ENCODE peak calls at places on chromosomes 1 and 21, in ten cellular contexts. H is CD8-positive, alpha-beta T cell; O is cardiac muscle cell; X is WTC11; S is activated CD8-positive, alpha-beta T cell treated with anti-CD3 and anti-CD28 coated beads for 36 hours; M is coronary artery; N is neural crest cell; U is foreskin keratinocyte; V is BE2C; Z is neural progenitor cell. Y is an unnamed sample.

GRCh38 chr1:151494741-151495281 is 16.4 kb upstream of the CGN start:
- DNase-seq in H (no peak), O (no peak), X (no peak), S (no peak), M (no peak), N (no peak), U (peak), V (no peak), Z (peak), Y (no peak)

GRCh38 chr1:204866051-204866596 is 4.5 kb upstream of the NFASC start:
- DNase-seq in H (no peak), O (no peak), X (no peak), S (no peak), M (peak), N (no peak), U (no peak), V (no peak), Z (no peak), Y (no peak)

GRCh38 chr1:179883739-179884138 is 1.7 kb downstream of the TOR1AIP1 start:
- DNase-seq in H (peak), O (peak), X (no peak), S (peak), M (no peak), N (no peak), U (peak), V (no peak), Z (peak), Y (no peak)

GRCh38 chr1:36203554-36204346 is 20.5 kb upstream of the THRAP3 start:
- DNase-seq in H (no peak), O (peak), X (no peak), S (no peak), M (peak), N (no peak), U (no peak), V (no peak), Z (peak), Y (no peak)

GRCh38 chr21:42737969-42738590 is 84.7 kb downstream of the PDE9A start:
- DNase-seq in H (no peak), O (no peak), X (no peak), S (peak), M (peak), N (no peak), U (no peak), V (no peak), Z (no peak), Y (no peak)

GRCh38 chr1:54052470-54052933 is 502 bp downstream of the TMEM59 start:
- DNase-seq in H (peak), O (peak), X (peak), S (peak), M (no peak), N (peak), U (peak), V (peak), Z (peak), Y (no peak)

GRCh38 chr1:236795757-236796719 is 946 bp downstream of the MTR start:
- DNase-seq in H (peak), O (peak), X (no peak), S (peak), M (no peak), N (no peak), U (peak), V (no peak), Z (peak), Y (no peak)

GRCh38 chr1:10122926-10123325 is 87.4 kb upstream of the KIF1B start:
- DNase-seq in H (no peak), O (no peak), X (no peak), S (no peak), M (no peak), N (no peak), U (no peak), V (peak), Z (no peak), Y (no peak)

GRCh38 chr1:73911849-73912248 is 286.1 kb downstream of the LRRIQ3 start:
- DNase-seq in H (no peak), O (no peak), X (no peak), S (no peak), M (no peak), N (no peak), U (no peak), V (no peak), Z (no peak), Y (no peak)

GRCh38 chr21:43825936-43826622 is 36.7 kb downstream of the RRP1 start:
- DNase-seq in H (no peak), O (peak), X (peak), S (no peak), M (no peak), N (no peak), U (no peak), V (no peak), Z (peak), Y (no peak)

GRCh38 chr1:47986741-47987140 is 10.4 kb downstream of the TRABD2B start:
- DNase-seq in H (no peak), O (peak), X (no peak), S (no peak), M (peak), N (no peak), U (no peak), V (no peak), Z (peak), Y (no peak)

GRCh38 chr1:63592536-63593302 is 492 bp upstream of the PGM1 start:
- DNase-seq in H (no peak), O (no peak), X (no peak), S (peak), M (no peak), N (no peak), U (peak), V (no peak), Z (no peak), Y (no peak)

GRCh38 chr1:183635112-183635605 is 424 bp downstream of the ARPC5 start:
- DNase-seq in H (peak), O (peak), X (peak), S (peak), M (peak), N (peak), U (no peak), V (peak), Z (no peak), Y (no peak)

GRCh38 chr1:95067069-95067468 is 5.7 kb downstream of the ALG14 start:
- DNase-seq in H (no peak), O (no peak), X (no peak), S (no peak), M (no peak), N (no peak), U (no peak), V (no peak), Z (no peak), Y (no peak)

GRCh38 chr1:235878082-235878781 is 11.5 kb upstream of the LYST start:
- DNase-seq in H (no peak), O (no peak), X (no peak), S (no peak), M (no peak), N (no peak), U (peak), V (no peak), Z (no peak), Y (no peak)

GRCh38 chr1:4603317-4604110 is 50.9 kb upstream of the AJAP1 start:
- DNase-seq in H (no peak), O (no peak), X (no peak), S (no peak), M (peak), N (no peak), U (peak), V (no peak), Z (no peak), Y (no peak)

GRCh38 chr1:228109962-228110488 is 926 bp upstream of the MRPL55 start:
- DNase-seq in H (no peak), O (no peak), X (no peak), S (peak), M (no peak), N (no peak), U (no peak), V (no peak), Z (peak), Y (no peak)

GRCh38 chr21:32702702-32703101 is 25.1 kb downstream of the SYNJ1 start:
- DNase-seq in H (no peak), O (no peak), X (no peak), S (no peak), M (no peak), N (no peak), U (no peak), V (no peak), Z (no peak), Y (no peak)

GRCh38 chr1:234564035-234565029 is 45.6 kb downstream of the IRF2BP2 start:
- DNase-seq in H (no peak), O (no peak), X (no peak), S (no peak), M (no peak), N (no peak), U (peak), V (no peak), Z (no peak), Y (peak)

GRCh38 chr1:23930861-23931471 is 17.8 kb upstream of the CNR2 start:
- DNase-seq in H (no peak), O (no peak), X (no peak), S (no peak), M (peak), N (no peak), U (peak), V (no peak), Z (no peak), Y (no peak)

GRCh38 chr21:32949701-32950100 is 76.0 kb upstream of the OLIG2 start:
- DNase-seq in H (no peak), O (peak), X (no peak), S (no peak), M (no peak), N (no peak), U (no peak), V (no peak), Z (peak), Y (peak)

GRCh38 chr1:2384130-2384860 is 7.1 kb downstream of the MORN1 start:
- DNase-seq in H (no peak), O (no peak), X (no peak), S (no peak), M (no peak), N (no peak), U (no peak), V (no peak), Z (no peak), Y (no peak)

GRCh38 chr21:37682908-37683307 is 233.3 kb downstream of the KCNJ6 start:
- DNase-seq in H (no peak), O (no peak), X (no peak), S (no peak), M (no peak), N (no peak), U (no peak), V (no peak), Z (no peak), Y (no peak)

DNA sequence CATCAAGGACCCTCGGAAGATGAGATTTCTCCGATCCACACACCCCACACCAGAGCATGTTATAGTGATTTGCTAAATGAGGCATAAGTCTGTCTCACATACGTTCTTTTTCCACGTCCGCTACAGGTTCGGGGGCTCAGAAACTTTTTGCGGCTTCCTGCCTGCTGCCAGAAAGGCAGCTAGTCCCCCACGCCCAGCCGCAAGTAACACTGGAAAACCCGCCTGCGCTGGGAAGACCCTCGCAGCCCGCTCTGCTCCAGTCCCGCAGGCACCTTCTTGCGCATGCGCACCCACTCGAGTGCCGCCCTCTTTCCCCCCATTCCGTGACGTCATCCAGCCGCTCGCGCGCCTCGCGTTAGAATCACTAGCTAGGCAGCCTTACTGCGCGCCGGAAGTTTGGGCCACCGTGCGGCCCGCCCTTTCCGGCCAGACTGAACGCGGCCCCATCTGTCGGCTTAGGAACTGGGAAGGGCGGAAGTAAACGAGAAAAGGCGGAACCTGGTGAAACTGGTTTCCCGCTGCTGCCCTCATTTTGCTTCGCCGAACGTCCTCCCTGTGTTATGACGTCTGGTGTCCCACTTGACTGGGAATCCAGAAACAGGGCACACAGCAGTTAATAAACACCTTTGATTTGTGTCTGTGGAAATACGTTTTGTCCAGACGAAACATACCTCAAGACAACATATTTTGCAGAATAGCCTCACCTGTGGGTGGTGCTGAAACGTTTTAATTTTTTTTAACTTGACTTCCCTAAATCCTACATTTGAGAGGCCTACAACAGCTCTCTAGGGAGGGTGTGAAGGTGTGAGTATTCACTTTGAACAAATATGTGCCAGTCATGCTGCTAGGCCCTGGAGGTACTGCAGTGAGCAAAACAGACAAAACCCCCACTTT is at the start of gene C1orf74:
- DNase-seq in H (peak), O (peak), X (peak), S (peak), M (peak), N (peak), U (peak), V (peak), Z (peak), Y (peak)
- TF ChIP-seq CTCF in H (no peak), O (no peak), X (no peak), S (no peak), M (no peak), N (no peak), U (peak), V (no peak), Z (no peak), Y (no peak)

GRCh38 chr1:212601524-212601923 is 7.0 kb upstream of the ATF3 start:
- DNase-seq in H (no peak), O (no peak), X (no peak), S (peak), M (no peak), N (no peak), U (no peak), V (no peak), Z (no peak), Y (no peak)

GRCh38 chr1:212597495-212597894 is 11.1 kb upstream of the ATF3 start:
- DNase-seq in H (no peak), O (no peak), X (no peak), S (no peak), M (no peak), N (no peak), U (no peak), V (no peak), Z (no peak), Y (no peak)

GRCh38 chr1:212596798-212597197 is 11.8 kb upstream of the ATF3 start:
- DNase-seq in H (no peak), O (no peak), X (no peak), S (no peak), M (no peak), N (no peak), U (no peak), V (no peak), Z (no peak), Y (no peak)

GRCh38 chr1:212600980-212601379 is 7.6 kb upstream of the ATF3 start:
- DNase-seq in H (no peak), O (no peak), X (no peak), S (peak), M (no peak), N (no peak), U (peak), V (no peak), Z (no peak), Y (no peak)

GRCh38 chr1:212600071-212600915 is 8.3 kb upstream of the ATF3 start:
- DNase-seq in H (no peak), O (no peak), X (no peak), S (no peak), M (no peak), N (no peak), U (no peak), V (peak), Z (no peak), Y (no peak)
- TF ChIP-seq CTCF in H (no peak), O (no peak), X (no peak), S (no peak), M (no peak), N (no peak), U (no peak), V (no peak), Z (no peak), Y (no peak)

GRCh38 chr1:164625004-164625617 is 66.1 kb downstream of the PBX1 start:
- DNase-seq in H (no peak), O (no peak), X (no peak), S (no peak), M (no peak), N (no peak), U (no peak), V (no peak), Z (no peak), Y (no peak)
- TF ChIP-seq CTCF in H (no peak), O (peak), X (no peak), S (no peak), M (peak), N (peak), U (peak), V (peak), Z (peak), Y (peak)

GRCh38 chr1:200837931-200838571 is 34.7 kb upstream of the GPR25 start:
- DNase-seq in H (no peak), O (no peak), X (no peak), S (no peak), M (no peak), N (no peak), U (no peak), V (no peak), Z (no peak), Y (no peak)
- TF ChIP-seq CTCF in H (no peak), O (peak), X (no peak), S (peak), M (peak), N (peak), U (peak), V (peak), Z (peak), Y (peak)

GRCh38 chr1:100279358-100279923 is 13.4 kb downstream of the RTCA start:
- DNase-seq in H (no peak), O (no peak), X (no peak), S (no peak), M (no peak), N (no peak), U (no peak), V (no peak), Z (no peak), Y (no peak)

GRCh38 chr1:100279954-100280682 is 14.1 kb downstream of the RTCA start:
- DNase-seq in H (no peak), O (peak), X (no peak), S (no peak), M (no peak), N (no peak), U (no peak), V (no peak), Z (no peak), Y (no peak)

DNA sequence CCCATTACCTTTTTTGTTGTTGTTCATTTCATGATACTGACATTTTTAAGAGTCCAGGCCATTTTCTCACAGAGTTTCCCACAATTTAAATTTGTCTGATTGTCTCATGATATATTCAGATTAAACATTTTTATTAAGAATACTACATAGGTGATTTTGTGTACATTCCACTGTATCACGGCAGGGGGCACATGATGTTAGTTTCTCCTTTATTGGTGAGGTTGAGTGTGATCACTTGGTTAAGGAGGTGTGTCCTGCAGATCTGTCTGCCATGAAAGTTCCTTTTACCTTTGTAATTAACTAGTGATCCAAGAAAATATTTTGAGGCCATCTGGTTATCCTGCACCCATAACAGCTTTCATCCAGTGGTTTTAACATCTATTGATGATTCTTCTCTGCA is 11.8 kb downstream of the RTCA start:
- DNase-seq in H (no peak), O (no peak), X (no peak), S (peak), M (no peak), N (no peak), U (no peak), V (peak), Z (no peak), Y (no peak)
- TF ChIP-seq CTCF in H (no peak), O (no peak), X (no peak), S (no peak), M (no peak), N (no peak), U (peak), V (peak), Z (no peak), Y (no peak)

GRCh38 chr1:156746381-156746715 is 5.1 kb downstream of the HDGF start:
- DNase-seq in H (no peak), O (no peak), X (no peak), S (no peak), M (no peak), N (no peak), U (no peak), V (no peak), Z (no peak), Y (no peak)

GRCh38 chr1:156747737-156748669 is 3.5 kb downstream of the HDGF start:
- DNase-seq in H (no peak), O (peak), X (no peak), S (no peak), M (peak), N (no peak), U (no peak), V (no peak), Z (peak), Y (no peak)

GRCh38 chr1:156748670-156749428 is 2.6 kb downstream of the HDGF start:
- DNase-seq in H (no peak), O (peak), X (no peak), S (no peak), M (peak), N (no peak), U (peak), V (no peak), Z (no peak), Y (no peak)

GRCh38 chr1:156744786-156745419 is 4.0 kb upstream of the MRPL24 start:
- DNase-seq in H (no peak), O (no peak), X (no peak), S (no peak), M (no peak), N (no peak), U (no peak), V (no peak), Z (no peak), Y (no peak)

DNA sequence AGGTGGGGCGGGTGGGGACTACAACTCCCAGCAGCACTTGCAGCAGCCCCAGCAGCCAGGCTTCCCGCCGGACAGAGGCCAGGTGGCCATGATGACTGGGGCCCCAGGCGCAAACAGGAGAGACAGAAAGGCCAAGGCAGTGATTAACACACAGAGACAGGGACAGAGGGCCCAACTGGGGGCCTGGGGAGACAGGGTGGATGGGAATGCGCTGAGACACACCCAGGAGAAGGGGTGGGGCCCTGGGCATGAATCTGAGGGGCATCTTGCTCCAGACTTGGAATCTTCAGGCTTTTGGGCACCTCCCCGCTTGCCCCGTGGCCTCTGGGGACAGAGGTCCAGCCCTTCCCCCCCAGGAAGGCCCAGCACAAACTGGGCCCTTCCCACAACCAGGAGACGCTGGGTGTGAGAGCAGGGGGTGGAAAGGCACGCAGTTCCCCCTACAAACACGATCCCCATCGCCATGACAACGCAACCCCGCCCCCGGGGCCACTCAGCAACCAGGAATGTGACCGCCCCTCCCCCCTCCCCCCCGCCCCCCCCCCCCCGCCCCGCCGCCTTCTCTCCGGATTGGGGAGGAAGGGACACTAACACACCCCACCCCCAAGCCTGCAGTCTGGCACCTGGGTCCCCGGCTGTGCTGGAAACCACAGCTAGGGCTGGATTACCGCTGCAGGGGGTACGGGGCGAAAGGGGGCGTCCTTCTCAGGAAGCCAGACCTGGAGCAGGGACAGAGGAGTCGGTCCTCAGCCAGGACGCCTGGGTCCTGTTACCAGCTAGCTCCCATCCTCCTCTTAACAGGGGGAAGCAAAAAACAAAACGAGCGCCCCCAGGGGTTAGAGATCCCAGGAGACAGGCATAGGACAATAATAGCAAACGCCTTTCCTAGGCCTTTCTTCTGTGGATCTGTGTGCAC is 4.5 kb downstream of the HDGF start:
- DNase-seq in H (peak), O (peak), X (peak), S (peak), M (peak), N (peak), U (peak), V (peak), Z (peak), Y (peak)
- TF ChIP-seq CTCF in H (no peak), O (peak), X (no peak), S (no peak), M (no peak), N (peak), U (peak), V (peak), Z (peak), Y (peak)